ENCODE peak calls at places on chromosome 3, in eight cellular contexts. O is NCI-H774, L is IMR-90, H is Kasumi-1, D is transverse colon, X is coronary artery, Q is stomach, N is GM23338. S is an unnamed sample.

GRCh38 chr3:69770976-69771634 is 31.8 kb downstream of the MITF start:
- DNase-seq in Q (no peak), O (no peak), X (no peak), H (no peak), D (no peak), N (no peak), L (peak; percentile 87), S (no peak)

GRCh38 chr3:117074833-117075232 is 365.3 kb downstream of the TUSC7 start:
- DNase-seq in Q (no peak), H (no peak), D (no peak), L (peak; percentile 18), O (no peak), N (no peak), X (no peak), S (no peak)

GRCh38 chr3:32821686-32822296 is 4.0 kb downstream of the TRIM71 start:
- DNase-seq in L (no peak), N (peak; percentile 56), D (no peak), O (no peak), Q (peak; percentile 47), X (no peak), H (no peak), S (no peak)

GRCh38 chr3:122992628-122993570 is 34.7 kb downstream of the SEMA5B start:
- DNase-seq in L (no peak), Q (no peak), D (no peak), H (no peak), X (no peak), N (no peak), O (no peak), S (no peak)

GRCh38 chr3:154799801-154800200 is 280.3 kb upstream of the MME start:
- DNase-seq in L (peak; percentile 43), D (no peak), Q (no peak), H (no peak), N (no peak), O (no peak), X (no peak), S (no peak)

GRCh38 chr3:169760479-169760878 is 4.4 kb downstream of the TERC start:
- DNase-seq in Q (no peak), L (peak; percentile 53), O (no peak), H (no peak), D (no peak), X (no peak), N (no peak), S (no peak)

GRCh38 chr3:46266598-46266997 is 24.3 kb downstream of the CCR3 start:
- DNase-seq in O (no peak), L (no peak), X (no peak), H (no peak), Q (no peak), N (no peak), D (no peak), S (no peak)

GRCh38 chr3:51538115-51538458 is 432 bp upstream of the RAD54L2 start:
- DNase-seq in H (no peak), D (no peak), X (no peak), N (peak; percentile 46), L (no peak), Q (no peak), O (no peak), S (no peak)

GRCh38 chr3:40843208-40843624 is 318.5 kb downstream of the ZNF621 start:
- DNase-seq in H (no peak), L (no peak), Q (no peak), D (no peak), X (no peak), O (no peak), N (no peak), S (no peak)

GRCh38 chr3:186254676-186255665 is 107.1 kb downstream of the DGKG start:
- DNase-seq in N (no peak), Q (no peak), L (no peak), H (peak; percentile 98), D (peak; percentile 14), X (no peak), O (no peak), S (no peak)

GRCh38 chr3:40465456-40465855 is 8.3 kb downstream of the RPL14 start:
- DNase-seq in D (no peak), N (no peak), O (no peak), H (no peak), L (no peak), X (no peak), Q (no peak), S (no peak)

GRCh38 chr3:46549989-46550388 is 16.1 kb downstream of the LRRC2 start:
- DNase-seq in Q (no peak), H (no peak), D (no peak), N (no peak), X (no peak), L (no peak), O (no peak), S (no peak)

GRCh38 chr3:133905376-133905775 is 9.7 kb upstream of the RAB6B start:
- DNase-seq in Q (no peak), N (peak; percentile 24), D (no peak), X (no peak), O (no peak), H (no peak), L (no peak), S (no peak)

GRCh38 chr3:52237659-52238172 is 1.2 kb downstream of the TWF2 start:
- DNase-seq in H (no peak), X (peak; percentile 89), N (peak; percentile 72), L (peak; percentile 89), O (no peak), D (peak; percentile 76), Q (peak; percentile 83), S (no peak)

GRCh38 chr3:123686254-123686653 is 101.4 kb upstream of the HACD2 start:
- DNase-seq in Q (no peak), H (no peak), L (no peak), D (no peak), O (no peak), X (no peak), N (no peak), S (no peak)

GRCh38 chr3:11624161-11624560 is 19.6 kb downstream of the VGLL4 start:
- DNase-seq in L (peak; percentile 61), O (no peak), H (no peak), X (no peak), Q (no peak), N (no peak), D (no peak), S (no peak)

GRCh38 chr3:51389423-51390183 is 1.5 kb upstream of the RBM15B start:
- DNase-seq in H (peak; percentile 51), Q (peak; percentile 64), X (peak; percentile 76), N (peak; percentile 85), D (peak; percentile 62), O (no peak), L (peak; percentile 50), S (no peak)

GRCh38 chr3:10547841-10548783 is 42.7 kb upstream of the ATP2B2 start:
- DNase-seq in H (no peak), L (no peak), X (peak; percentile 46), O (no peak), D (no peak), Q (no peak), N (no peak), S (no peak)

GRCh38 chr3:123658118-123658859 is 73.4 kb upstream of the HACD2 start:
- DNase-seq in Q (peak; percentile 61), O (no peak), H (no peak), D (peak; percentile 52), L (peak; percentile 77), N (no peak), X (no peak), S (no peak)

GRCh38 chr3:182139627-182140357 is 428.1 kb downstream of the SOX2 start:
- DNase-seq in N (peak; percentile 79), Q (no peak), H (no peak), L (no peak), X (no peak), O (no peak), D (no peak), S (no peak)

GRCh38 chr3:127799476-127800222 is 22.7 kb downstream of the MGLL start:
- DNase-seq in Q (no peak), H (no peak), L (peak; percentile 97), O (no peak), D (no peak), X (no peak), N (no peak), S (no peak)

GRCh38 chr3:17481116-17481515 is 261.3 kb downstream of the TBC1D5 start:
- DNase-seq in H (no peak), Q (peak; percentile 91), L (no peak), X (no peak), N (no peak), D (no peak), O (no peak), S (no peak)